ENCODE peak calls at places on chromosomes 11 and 22, in nine cellular contexts. N, J, D, W, U, V, P, O and T are unnamed samples.

GRCh38 chr11:117822031-117822521 is 2.5 kb downstream of the FXYD2 start:
- DNase-seq in N (no peak), J (peak; percentile 55), D (peak; percentile 75), W (peak; percentile 63), U (no peak), V (no peak), P (peak; percentile 60), O (no peak), T (peak; percentile 40)

GRCh38 chr11:17540807-17541206 is 3.4 kb downstream of the USH1C start:
- DNase-seq in N (no peak), J (no peak), D (no peak), W (no peak), U (no peak), V (no peak), P (no peak), O (no peak), T (no peak)

GRCh38 chr11:129785383-129786111 is 30.1 kb upstream of the TMEM45B start:
- DNase-seq in N (no peak), J (no peak), D (peak; percentile 58), W (peak; percentile 67), U (no peak), V (peak; percentile 1), P (no peak), O (no peak), T (peak; percentile 55)

GRCh38 chr11:117874253-117874909 is 2.1 kb downstream of the FXYD6 start:
- DNase-seq in N (no peak), J (no peak), D (no peak), W (no peak), U (no peak), V (no peak), P (no peak), O (no peak), T (no peak)

GRCh38 chr11:124799384-124800225 is 601 bp downstream of the MSANTD2 start:
- DNase-seq in N (no peak), J (peak; percentile 53), D (no peak), W (peak; percentile 65), U (peak; percentile 31), V (peak; percentile 11), P (peak; percentile 61), O (peak; percentile 1), T (peak; percentile 36)

GRCh38 chr11:12777208-12777874 is 103.1 kb downstream of the TEAD1 start:
- DNase-seq in N (peak; percentile 51), J (no peak), D (no peak), W (no peak), U (peak; percentile 46), V (peak; percentile 71), P (no peak), O (no peak), T (peak; percentile 62)

GRCh38 chr22:18731075-18731666 is 119.5 kb upstream of the RIMBP3 start:
- DNase-seq in N (no peak), J (no peak), D (no peak), W (no peak), U (no peak), V (no peak), P (no peak), O (no peak), T (no peak)

GRCh38 chr22:17845340-17845739 is 71.1 kb upstream of the BID start:
- DNase-seq in N (no peak), J (no peak), D (no peak), W (no peak), U (no peak), V (no peak), P (no peak), O (no peak), T (no peak)

GRCh38 chr22:37462983-37463382 is 23.2 kb downstream of the MFNG start:
- DNase-seq in N (no peak), J (peak; percentile 42), D (no peak), W (peak; percentile 52), U (peak; percentile 40), V (no peak), P (no peak), O (no peak), T (peak; percentile 49)

GRCh38 chr11:15940462-15941205 is 415.7 kb downstream of the SOX6 start:
- DNase-seq in N (no peak), J (no peak), D (no peak), W (no peak), U (no peak), V (no peak), P (no peak), O (no peak), T (no peak)

GRCh38 chr11:95593101-95593500 is 196.5 kb downstream of the FAM76B start:
- DNase-seq in N (no peak), J (no peak), D (no peak), W (no peak), U (peak; percentile 46), V (no peak), P (no peak), O (no peak), T (peak; percentile 5)

GRCh38 chr11:1650918-1651262 is 21.3 kb downstream of the KRTAP5-5 start:
- DNase-seq in N (no peak), J (no peak), D (no peak), W (no peak), U (no peak), V (no peak), P (no peak), O (no peak), T (no peak)

GRCh38 chr11:120512727-120513435 is 1.3 kb downstream of the GRIK4 start:
- DNase-seq in N (no peak), J (no peak), D (no peak), W (no peak), U (no peak), V (no peak), P (no peak), O (no peak), T (no peak)

GRCh38 chr22:37175414-37176144 is 12.5 kb downstream of the C1QTNF6 start:
- DNase-seq in N (no peak), J (no peak), D (no peak), W (no peak), U (no peak), V (no peak), P (no peak), O (no peak), T (peak; percentile 57)

GRCh38 chr11:66478823-66479740 is 1.2 kb upstream of the DPP3 start:
- DNase-seq in N (no peak), J (peak; percentile 68), D (peak; percentile 27), W (peak; percentile 65), U (no peak), V (peak; percentile 40), P (peak; percentile 61), O (peak; percentile 52), T (peak; percentile 42)

GRCh38 chr11:119340335-119341221 is at the start of gene C1QTNF5:
- DNase-seq in N (no peak), J (no peak), D (no peak), W (no peak), U (peak; percentile 63), V (no peak), P (no peak), O (no peak), T (no peak)

GRCh38 chr11:128302425-128303186 is 284.8 kb downstream of the ETS1 start:
- DNase-seq in N (no peak), J (peak; percentile 62), D (no peak), W (no peak), U (no peak), V (no peak), P (no peak), O (peak; percentile 42), T (no peak)

GRCh38 chr11:116073854-116074837 is 569.9 kb upstream of the CADM1 start:
- DNase-seq in N (no peak), J (no peak), D (no peak), W (peak; percentile 22), U (peak; percentile 5), V (no peak), P (peak; percentile 77), O (peak; percentile 68), T (no peak)

GRCh38 chr22:21447694-21448402 is 19.3 kb upstream of the TMEM191C start:
- DNase-seq in N (no peak), J (no peak), D (no peak), W (peak; percentile 45), U (no peak), V (no peak), P (no peak), O (no peak), T (no peak)

GRCh38 chr22:39212721-39213376 is 31.9 kb downstream of the PDGFB start:
- DNase-seq in N (no peak), J (no peak), D (no peak), W (peak; percentile 44), U (no peak), V (peak; percentile 46), P (no peak), O (no peak), T (peak; percentile 74)

GRCh38 chr11:75896843-75897419 is 81.9 kb downstream of the UVRAG start:
- DNase-seq in N (peak; percentile 21), J (peak; percentile 71), D (peak; percentile 18), W (peak; percentile 61), U (peak; percentile 62), V (peak; percentile 16), P (no peak), O (peak; percentile 49), T (peak; percentile 54)

GRCh38 chr11:29051935-29052334 is 943.7 kb downstream of the METTL15 start:
- DNase-seq in N (no peak), J (no peak), D (no peak), W (no peak), U (peak; percentile 9), V (no peak), P (no peak), O (no peak), T (peak; percentile 20)

GRCh38 chr22:22408731-22409696 is 99.5 kb downstream of the ZNF280B start:
- DNase-seq in N (no peak), J (peak; percentile 71), D (no peak), W (peak; percentile 54), U (no peak), V (no peak), P (peak; percentile 77), O (peak; percentile 54), T (peak; percentile 39)

GRCh38 chr11:8265681-8266241 is 2.1 kb upstream of the LMO1 start:
- DNase-seq in N (no peak), J (peak; percentile 13), D (no peak), W (no peak), U (no peak), V (no peak), P (no peak), O (peak; percentile 44), T (no peak)

GRCh38 chr11:13061294-13061990 is 52.3 kb downstream of the RASSF10 start:
- DNase-seq in N (no peak), J (no peak), D (no peak), W (peak; percentile 27), U (peak; percentile 20), V (no peak), P (no peak), O (no peak), T (no peak)

GRCh38 chr22:23380230-23380573 is 199.9 kb downstream of the IGLL1 start:
- DNase-seq in N (no peak), J (no peak), D (no peak), W (no peak), U (no peak), V (no peak), P (no peak), O (no peak), T (no peak)

GRCh38 chr22:37269930-37270678 is 12.2 kb upstream of the CYTH4 start:
- DNase-seq in N (no peak), J (no peak), D (no peak), W (no peak), U (no peak), V (no peak), P (no peak), O (no peak), T (no peak)

GRCh38 chr11:27444801-27445215 is 27.8 kb downstream of the LGR4 start:
- DNase-seq in N (no peak), J (no peak), D (peak; percentile 86), W (no peak), U (no peak), V (no peak), P (no peak), O (no peak), T (no peak)

GRCh38 chr11:5689551-5689983 is at the start of gene TRIM22:
- DNase-seq in N (peak; percentile 24), J (peak; percentile 88), D (no peak), W (peak; percentile 86), U (peak; percentile 80), V (peak; percentile 18), P (peak; percentile 71), O (no peak), T (peak; percentile 63)

GRCh38 chr11:27722945-27723344 is 22.7 kb upstream of the BDNF start:
- DNase-seq in N (no peak), J (no peak), D (no peak), W (no peak), U (peak; percentile 26), V (no peak), P (peak; percentile 13), O (peak; percentile 20), T (no peak)

GRCh38 chr11:62392944-62393628 is 25.7 kb upstream of the SCGB1A1 start:
- DNase-seq in N (no peak), J (peak; percentile 65), D (no peak), W (peak; percentile 36), U (no peak), V (no peak), P (peak; percentile 30), O (no peak), T (peak; percentile 44)